ENCODE peak calls at places on chromosomes 13 and 19, in nine cellular contexts. Z, H, C, P, N, E, G, B and R are unnamed samples.

GRCh38 chr19:510606-511100 is 3.4 kb downstream of the TPGS1 start:
- DNase-seq in Z (peak), N (peak), B (peak), G (peak), H (peak), P (no peak), C (peak), E (peak), R (peak)

GRCh38 chr19:15200575-15201364 is at the start of gene NOTCH3:
- DNase-seq in P (no peak), C (peak), Z (no peak), H (no peak), E (no peak), B (peak), G (peak), N (peak), R (peak)

GRCh38 chr13:110503037-110503901 is 58.3 kb downstream of the RAB20 start:
- DNase-seq in E (no peak), Z (peak), H (no peak), P (no peak), C (no peak), G (no peak), N (no peak), B (no peak), R (no peak)

GRCh38 chr19:55383789-55384575 is at the start of gene TMEM238:
- DNase-seq in E (peak), H (peak), P (no peak), N (peak), G (peak), C (peak), B (peak), Z (peak), R (peak)

GRCh38 chr19:33621811-33622504 is at the start of gene CHST8:
- DNase-seq in H (no peak), N (peak), Z (no peak), B (peak), E (no peak), G (peak), P (no peak), C (peak), R (peak)

GRCh38 chr19:38729653-38730469 is 14.4 kb downstream of the CAPN12 start:
- DNase-seq in H (peak), N (peak), P (no peak), C (peak), G (peak), E (peak), B (peak), Z (peak), R (peak)

GRCh38 chr13:61466280-61466679 is 50.6 kb upstream of the PCDH20 start:
- DNase-seq in G (no peak), P (no peak), H (no peak), N (peak), E (no peak), Z (no peak), B (peak), C (no peak), R (no peak)

GRCh38 chr19:1475751-1476437 is 3.1 kb downstream of the C19orf25 start:
- DNase-seq in C (no peak), Z (no peak), P (no peak), G (no peak), B (no peak), E (no peak), H (no peak), N (no peak), R (no peak)

GRCh38 chr19:13033819-13034611 is 38.7 kb downstream of the NFIX start:
- DNase-seq in Z (peak), P (no peak), G (peak), C (no peak), H (peak), E (peak), N (peak), B (peak), R (peak)

GRCh38 chr13:24618219-24618955 is 61.8 kb upstream of the ATP12A start:
- DNase-seq in G (no peak), Z (no peak), P (no peak), C (no peak), N (no peak), E (peak), H (no peak), B (no peak), R (peak)

GRCh38 chr13:77319536-77319935 is 7.4 kb downstream of the MYCBP2 start:
- DNase-seq in N (no peak), H (no peak), E (no peak), C (no peak), P (no peak), G (no peak), B (no peak), Z (no peak), R (no peak)

GRCh38 chr13:47110833-47111240 is 214.0 kb upstream of the HTR2A start:
- DNase-seq in G (no peak), P (no peak), H (no peak), Z (no peak), N (no peak), E (no peak), B (no peak), C (no peak), R (no peak)

GRCh38 chr13:106529415-106530208 is 5.8 kb downstream of the EFNB2 start:
- DNase-seq in C (no peak), N (peak), Z (no peak), E (no peak), H (no peak), P (no peak), B (no peak), G (peak), R (no peak)

GRCh38 chr13:113861433-113862030 is 2.3 kb downstream of the GAS6 start:
- DNase-seq in N (no peak), H (peak), G (peak), C (no peak), B (peak), P (no peak), Z (no peak), E (no peak), R (no peak)

GRCh38 chr13:52374389-52374788 is 31.6 kb downstream of the THSD1 start:
- DNase-seq in P (no peak), G (no peak), B (no peak), Z (no peak), C (no peak), E (no peak), N (no peak), H (no peak), R (no peak)

GRCh38 chr19:40466219-40467006 is at the start of gene SPTBN4:
- DNase-seq in C (no peak), Z (no peak), H (peak), P (no peak), E (no peak), B (peak), G (no peak), N (peak), R (peak)

GRCh38 chr13:97385854-97386253 is 48.1 kb upstream of the RAP2A start:
- DNase-seq in B (no peak), H (no peak), C (no peak), E (no peak), P (no peak), N (no peak), G (no peak), Z (no peak), R (no peak)

GRCh38 chr13:99614465-99614885 is 113.2 kb downstream of the TM9SF2 start:
- DNase-seq in P (no peak), H (no peak), Z (no peak), C (no peak), N (no peak), E (peak), G (peak), B (peak), R (peak)

GRCh38 chr19:10712041-10712440 is 5.8 kb upstream of the DNM2 start:
- DNase-seq in C (no peak), P (no peak), Z (no peak), H (no peak), B (peak), N (no peak), G (no peak), E (no peak), R (no peak)

GRCh38 chr19:810077-810855 is 11.5 kb downstream of the PLPPR3 start:
- DNase-seq in B (peak), C (no peak), E (no peak), G (no peak), P (no peak), N (no peak), Z (no peak), H (no peak), R (no peak)

GRCh38 chr13:30806784-30807183 is 71.4 kb downstream of the ALOX5AP start:
- DNase-seq in G (no peak), H (no peak), Z (peak), P (no peak), C (no peak), E (no peak), B (no peak), N (no peak), R (no peak)

GRCh38 chr19:10339380-10339960 is at the start of gene ICAM3:
- DNase-seq in H (peak), B (peak), P (no peak), G (no peak), N (no peak), Z (no peak), C (no peak), E (peak), R (peak)

GRCh38 chr19:5403968-5404640 is 51.1 kb upstream of the ZNRF4 start:
- DNase-seq in Z (peak), B (peak), E (peak), H (peak), N (peak), C (peak), P (peak), G (no peak), R (peak)

GRCh38 chr19:45496349-45496953 is 396 bp downstream of the RTN2 start:
- DNase-seq in N (peak), Z (no peak), H (no peak), P (no peak), E (peak), G (peak), B (peak), C (peak), R (peak)

GRCh38 chr13:71515639-71516038 is 351.4 kb downstream of the DACH1 start:
- DNase-seq in P (no peak), H (no peak), E (no peak), B (no peak), Z (no peak), C (no peak), G (no peak), N (no peak), R (no peak)

GRCh38 chr19:21256722-21257121 is 72.5 kb downstream of the ZNF708 start:
- DNase-seq in E (no peak), N (peak), H (no peak), Z (no peak), C (no peak), G (peak), P (no peak), B (peak), R (no peak)

GRCh38 chr13:27476943-27477681 is 26.7 kb upstream of the MTIF3 start:
- DNase-seq in P (no peak), G (no peak), H (no peak), C (no peak), Z (peak), E (peak), N (no peak), B (no peak), R (peak)

GRCh38 chr13:49679244-49679643 is 12.0 kb downstream of the EBPL start:
- DNase-seq in G (no peak), Z (peak), C (no peak), N (no peak), B (peak), E (peak), H (no peak), P (no peak), R (peak)

GRCh38 chr13:98105929-98106336 is 37.0 kb upstream of the FARP1 start:
- DNase-seq in Z (peak), C (no peak), B (no peak), P (no peak), E (no peak), H (no peak), N (no peak), G (no peak), R (no peak)

GRCh38 chr19:14544047-14544446 is 14.7 kb downstream of the TECR start:
- DNase-seq in E (peak), C (no peak), B (no peak), G (peak), H (no peak), P (no peak), N (no peak), Z (no peak), R (peak)

GRCh38 chr19:923551-924211 is 2.2 kb upstream of the ARID3A start:
- DNase-seq in P (no peak), G (peak), B (no peak), Z (no peak), N (no peak), H (no peak), C (no peak), E (no peak), R (no peak)

GRCh38 chr13:76293346-76293745 is 592.9 kb downstream of the KCTD12 start:
- DNase-seq in C (no peak), P (peak), N (no peak), E (no peak), H (no peak), Z (peak), G (no peak), B (no peak), R (no peak)

GRCh38 chr19:51114087-51114714 is 6.0 kb upstream of the CTU1 start:
- DNase-seq in G (no peak), B (no peak), E (no peak), N (no peak), Z (no peak), H (no peak), P (no peak), C (no peak), R (no peak)

DNA sequence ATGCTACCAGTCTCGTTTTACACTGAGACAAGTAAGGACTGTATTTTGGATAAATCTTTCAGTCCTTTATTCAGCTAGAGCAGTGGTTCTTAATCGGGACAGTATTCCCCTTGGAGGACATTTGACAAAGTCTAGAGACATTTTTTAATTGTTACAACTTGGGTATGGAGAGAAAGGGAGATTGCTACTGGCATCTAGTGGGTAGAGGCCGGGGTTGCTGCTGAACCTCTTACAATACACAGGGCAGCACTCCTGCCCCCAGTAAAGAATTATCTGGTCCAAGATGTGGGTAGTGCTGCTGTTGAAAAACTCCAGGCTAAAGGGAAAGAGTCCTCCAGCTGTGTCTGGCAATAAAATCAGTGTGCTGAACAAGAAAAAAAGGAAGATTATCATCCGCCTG is 334.8 kb downstream of the SLC7A1 start:
- DNase-seq in E (no peak), C (no peak), Z (no peak), G (no peak), P (no peak), N (no peak), B (no peak), H (no peak), R (no peak)
- TF ChIP-seq CTCF in E (peak), C (no peak), Z (no peak), G (peak), P (no peak), N (peak), B (peak), H (no peak), R (peak)

GRCh38 chr13:31987535-31988170 is 43.9 kb upstream of the FRY start:
- DNase-seq in B (no peak), G (no peak), Z (no peak), E (peak), C (no peak), N (no peak), P (no peak), H (no peak), R (no peak)
- TF ChIP-seq CTCF in B (no peak), G (no peak), Z (no peak), E (no peak), C (no peak), N (no peak), P (no peak), H (no peak), R (no peak)

GRCh38 chr19:7542556-7543348 is 7.2 kb downstream of the PNPLA6 start:
- DNase-seq in Z (no peak), E (no peak), B (no peak), C (no peak), H (no peak), G (no peak), N (no peak), P (no peak), R (no peak)
- TF ChIP-seq CTCF in Z (no peak), E (no peak), B (no peak), C (no peak), H (no peak), G (no peak), N (no peak), P (no peak), R (no peak)

DNA sequence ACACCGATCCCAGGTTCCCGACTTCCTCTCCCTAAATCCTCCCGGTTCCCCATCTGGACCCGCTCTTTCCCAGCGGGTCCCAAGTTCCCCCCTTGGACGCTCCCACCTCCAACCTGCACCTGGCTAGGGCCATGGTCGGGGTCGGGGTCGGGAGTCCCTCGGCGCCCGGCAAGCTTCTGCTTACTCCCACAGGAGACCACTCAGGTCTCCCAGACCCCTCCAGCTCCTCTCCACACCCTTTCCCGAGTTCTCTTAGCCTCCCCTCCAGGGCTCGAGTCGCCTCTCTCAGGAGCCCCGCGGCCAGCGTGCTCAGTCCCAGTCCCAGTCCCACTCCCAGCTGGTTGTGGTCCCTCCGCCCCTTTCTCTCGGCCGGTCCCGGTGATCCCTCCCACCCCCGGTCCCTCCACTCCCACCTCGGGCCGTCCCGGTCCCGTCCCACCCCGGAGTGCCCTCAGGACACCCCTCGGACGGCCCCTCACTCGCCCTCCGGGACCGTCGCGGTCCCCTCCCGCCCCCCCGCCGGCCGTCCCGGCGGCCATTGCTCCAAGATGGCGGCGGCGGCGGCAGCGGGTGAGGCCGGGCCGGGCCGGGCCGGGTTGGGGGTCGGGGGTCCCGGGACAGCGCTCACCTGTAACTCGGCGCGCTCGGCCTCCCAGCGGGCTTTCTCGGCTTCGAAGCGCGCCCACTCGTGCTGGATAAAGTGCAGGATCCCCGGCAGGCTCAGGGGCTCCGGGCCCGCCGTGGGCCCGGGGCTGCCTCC is at the start of gene FKRP:
- DNase-seq in G (peak), B (peak), P (no peak), H (no peak), C (no peak), N (peak), E (peak), Z (no peak), R (peak)
- TF ChIP-seq CTCF in G (no peak), B (no peak), P (no peak), H (no peak), C (no peak), N (no peak), E (no peak), Z (no peak), R (no peak)

GRCh38 chr13:79503069-79503468 is 22.1 kb downstream of the NDFIP2 start:
- DNase-seq in C (no peak), E (no peak), H (no peak), G (no peak), P (no peak), Z (no peak), N (no peak), B (no peak), R (no peak)
- TF ChIP-seq CTCF in C (no peak), E (no peak), H (no peak), G (no peak), P (no peak), Z (no peak), N (no peak), B (peak), R (no peak)